ENCODE peak calls at places on chromosomes 4 and X, in six cellular contexts. H, U, B, W, G and Y are unnamed samples. For H3K27me3, the result is how much of the 10 kb centered on the place peaks cover.

GRCh38 chr4:186808635-186809018 is 85.0 kb upstream of the FAT1 start:
- DNase-seq in H (no peak), U (no peak), B (no peak), W (peak), G (no peak), Y (peak)

GRCh38 chr4:86092684-86093083 is 267.2 kb downstream of the MAPK10 start:
- DNase-seq in H (no peak), U (no peak), B (no peak), W (peak), G (no peak), Y (peak)

GRCh38 chrX:16125520-16126149 is 2.3 kb downstream of the GRPR start:
- DNase-seq in H (no peak), U (no peak), B (no peak), W (no peak), G (no peak), Y (no peak)

GRCh38 chrX:68307767-68308166 is 125.5 kb downstream of the OPHN1 start:
- DNase-seq in H (no peak), U (no peak), B (no peak), W (peak), G (peak), Y (peak)

GRCh38 chr4:24118031-24118430 is 228.2 kb upstream of the PPARGC1A start:
- DNase-seq in H (no peak), U (no peak), B (no peak), W (no peak), G (no peak), Y (no peak)

GRCh38 chr4:7769936-7770674 is 169.6 kb downstream of the AFAP1 start:
- DNase-seq in H (no peak), U (no peak), B (no peak), W (no peak), G (no peak), Y (no peak)

GRCh38 chr4:106746451-106746850 is 289.7 kb downstream of the DKK2 start:
- DNase-seq in H (no peak), U (no peak), B (no peak), W (peak), G (no peak), Y (no peak)

GRCh38 chr4:156962551-156962974 is 9.0 kb downstream of the PDGFC start:
- DNase-seq in H (no peak), U (no peak), B (no peak), W (peak), G (no peak), Y (no peak)

GRCh38 chrX:39599339-39599738 is 498.4 kb downstream of the BCOR start:
- DNase-seq in H (no peak), U (no peak), B (no peak), W (no peak), G (no peak), Y (no peak)

GRCh38 chr4:24419147-24420034 is 165.0 kb downstream of the DHX15 start:
- DNase-seq in H (peak), U (no peak), B (peak), W (peak), G (peak), Y (peak)

GRCh38 chr4:139844057-139844456 is 178.4 kb downstream of the MGST2 start:
- DNase-seq in H (no peak), U (no peak), B (no peak), W (no peak), G (no peak), Y (no peak)

GRCh38 chr4:109548655-109549054 is 11.4 kb upstream of the MCUB start:
- DNase-seq in H (no peak), U (no peak), B (no peak), W (no peak), G (no peak), Y (peak)

GRCh38 chrX:38116706-38117105 is 104.0 kb downstream of the SRPX start:
- DNase-seq in H (no peak), U (no peak), B (no peak), W (no peak), G (no peak), Y (no peak)

GRCh38 chrX:38110231-38110630 is 103.9 kb downstream of the SYTL5 start:
- DNase-seq in H (no peak), U (no peak), B (no peak), W (no peak), G (no peak), Y (no peak)

GRCh38 chrX:38111196-38111595 is 104.8 kb downstream of the SYTL5 start:
- DNase-seq in H (no peak), U (no peak), B (no peak), W (no peak), G (no peak), Y (no peak)

GRCh38 chrX:38109042-38109904 is 102.9 kb downstream of the SYTL5 start:
- DNase-seq in H (no peak), U (no peak), B (no peak), W (no peak), G (no peak), Y (no peak)

DNA sequence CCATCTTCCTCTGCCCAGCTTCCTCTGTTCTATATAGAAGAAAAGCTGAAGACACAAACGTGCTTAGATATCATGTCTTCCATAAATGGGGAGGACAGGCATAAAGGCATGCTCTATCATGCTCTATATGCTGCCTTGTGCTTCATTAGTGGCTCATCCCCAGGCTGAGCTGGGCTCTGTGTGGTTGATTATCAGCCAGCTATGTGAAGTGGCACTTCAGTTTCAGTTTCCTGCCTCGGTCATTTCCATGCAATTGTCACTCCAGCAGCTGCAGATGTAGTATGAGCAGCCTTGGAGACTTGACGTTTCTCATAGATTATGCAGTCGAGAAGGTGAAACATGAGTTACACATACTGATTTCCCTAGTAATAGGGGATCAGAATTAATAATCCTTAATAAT is 106.2 kb downstream of the SYTL5 start:
- DNase-seq in H (no peak), U (no peak), B (no peak), W (no peak), G (no peak), Y (no peak)
- H3K27me3 ChIP-seq in H (under half), U (under half), B (under half), W (under half), G (under half), Y (under half)

GRCh38 chr4:75696551-75696950 is 23.3 kb upstream of the G3BP2 start:
- DNase-seq in H (no peak), U (no peak), B (no peak), W (no peak), G (no peak), Y (no peak)
- H3K4me3 ChIP-seq in H (no peak), U (no peak), B (no peak), W (no peak), G (no peak), Y (no peak)

GRCh38 chr4:5893591-5893990 is 705 bp upstream of the CRMP1 start:
- DNase-seq in H (no peak), U (no peak), B (no peak), W (no peak), G (no peak), Y (no peak)

GRCh38 chr4:5890063-5890727 is 2.7 kb downstream of the CRMP1 start:
- DNase-seq in H (no peak), U (no peak), B (peak), W (no peak), G (no peak), Y (no peak)

GRCh38 chr4:5892321-5893012 is 419 bp downstream of the CRMP1 start:
- DNase-seq in H (no peak), U (no peak), B (no peak), W (no peak), G (no peak), Y (no peak)

GRCh38 chr4:5893013-5893580 is at the start of gene CRMP1:
- DNase-seq in H (no peak), U (no peak), B (no peak), W (no peak), G (no peak), Y (no peak)

DNA sequence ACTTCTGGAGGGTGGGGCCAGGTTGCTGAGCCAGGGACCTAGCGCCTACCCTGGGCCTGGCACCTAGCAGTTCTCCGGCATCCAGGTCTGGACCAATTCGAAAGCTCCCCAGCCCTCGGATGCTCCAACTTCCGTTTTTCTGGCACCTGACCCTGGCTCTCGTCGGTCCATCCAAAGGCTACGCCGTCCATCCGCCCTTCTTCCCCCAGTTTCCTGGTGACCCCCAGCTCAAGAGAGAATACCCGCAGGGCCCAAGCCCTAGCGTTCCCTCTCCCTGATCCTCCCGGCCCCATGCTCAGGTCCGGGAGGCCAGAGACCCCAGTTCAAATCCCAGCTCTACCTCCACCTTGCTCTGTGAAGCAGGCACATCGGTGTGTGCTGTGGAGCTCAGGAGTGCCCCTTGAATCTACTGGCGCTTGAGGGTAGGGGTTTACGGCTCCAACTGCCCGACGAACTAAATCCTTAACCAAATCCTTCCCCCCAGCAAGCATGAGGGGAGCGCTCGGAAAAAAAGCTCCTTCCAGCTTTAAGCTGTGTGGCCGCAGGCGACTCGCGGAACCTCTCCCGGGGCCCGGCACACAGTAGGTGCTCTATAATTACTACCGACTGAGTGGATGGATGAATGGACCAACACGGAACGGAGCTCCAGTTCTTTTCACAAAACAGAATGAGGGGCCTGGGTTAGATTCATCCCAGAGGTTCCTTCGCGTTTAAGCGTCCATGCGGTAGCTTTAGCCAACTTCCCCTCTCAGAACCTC is 1.1 kb downstream of the CRMP1 start:
- DNase-seq in H (no peak), U (no peak), B (no peak), W (no peak), G (no peak), Y (no peak)
- H3K27me3 ChIP-seq in H (under half), U (under half), B (under half), W (half or more), G (under half), Y (half or more)

GRCh38 chr4:174926958-174927357 is 8.8 kb downstream of the ADAM29 start:
- DNase-seq in H (no peak), U (no peak), B (no peak), W (no peak), G (no peak), Y (no peak)

GRCh38 chr4:174928575-174929253 is 10.6 kb downstream of the ADAM29 start:
- DNase-seq in H (no peak), U (no peak), B (no peak), W (no peak), G (no peak), Y (no peak)

GRCh38 chr4:174930895-174931294 is 12.7 kb downstream of the ADAM29 start:
- DNase-seq in H (no peak), U (no peak), B (no peak), W (no peak), G (no peak), Y (no peak)

GRCh38 chr4:174929346-174929745 is 11.2 kb downstream of the ADAM29 start:
- DNase-seq in H (no peak), U (no peak), B (no peak), W (no peak), G (no peak), Y (no peak)

GRCh38 chr4:174928174-174928573 is 10.0 kb downstream of the ADAM29 start:
- DNase-seq in H (no peak), U (no peak), B (no peak), W (no peak), G (no peak), Y (no peak)
- H3K4me3 ChIP-seq in H (no peak), U (no peak), B (no peak), W (no peak), G (no peak), Y (no peak)

GRCh38 chrX:137028699-137029098 is 5.1 kb downstream of the GPR101 start:
- DNase-seq in H (no peak), U (no peak), B (no peak), W (no peak), G (no peak), Y (no peak)
- H3K27me3 ChIP-seq in H (under half), U (under half), B (under half), W (under half), G (under half), Y (under half)

DNA sequence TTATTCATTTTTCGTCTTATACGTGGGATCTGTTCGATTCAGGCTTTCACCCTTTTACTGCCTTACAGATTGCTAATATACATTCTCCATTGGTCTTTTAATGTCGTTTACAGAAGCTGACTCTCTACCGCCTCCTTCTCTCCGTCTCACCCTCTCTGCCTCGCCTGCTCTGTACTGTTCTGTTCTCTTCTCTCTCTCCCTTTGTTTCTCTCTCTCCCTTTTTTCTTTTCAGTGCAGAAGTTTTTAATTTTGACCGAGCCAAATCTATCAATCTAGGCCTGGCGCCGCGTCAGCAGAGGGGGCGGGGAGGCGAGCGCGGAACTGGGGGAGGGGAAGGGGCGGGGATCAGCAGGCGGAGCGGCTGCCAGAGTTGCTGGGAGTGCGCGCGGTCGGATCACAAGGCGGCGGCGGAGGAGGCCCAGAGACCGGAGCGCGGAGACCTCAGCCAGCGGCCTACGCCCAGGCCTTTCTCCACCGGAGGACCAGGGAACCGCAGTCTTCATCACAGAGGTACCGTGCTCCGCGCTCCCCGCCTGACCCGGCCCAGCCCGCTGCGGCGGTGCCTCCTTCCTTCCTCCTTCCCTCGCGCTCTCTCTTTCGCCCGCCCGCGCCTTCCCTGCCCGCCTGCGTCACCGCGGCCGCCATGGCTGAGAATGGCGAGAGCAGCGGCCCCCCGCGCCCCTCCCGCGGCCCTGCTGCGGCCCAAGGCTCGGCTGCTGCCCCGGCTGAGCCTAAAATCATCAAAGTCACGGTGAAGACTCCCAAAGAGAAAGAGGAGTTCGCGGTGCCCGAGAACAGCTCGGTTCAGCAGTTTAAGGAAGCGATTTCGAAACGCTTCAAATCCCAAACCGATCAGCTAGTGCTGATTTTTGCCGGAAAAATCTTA is at the start of gene UBQLN2:
- DNase-seq in H (peak), U (peak), B (peak), W (no peak), G (peak), Y (no peak)
- H3K4me3 ChIP-seq in H (peak), U (peak), B (peak), W (peak), G (peak), Y (peak)

DNA sequence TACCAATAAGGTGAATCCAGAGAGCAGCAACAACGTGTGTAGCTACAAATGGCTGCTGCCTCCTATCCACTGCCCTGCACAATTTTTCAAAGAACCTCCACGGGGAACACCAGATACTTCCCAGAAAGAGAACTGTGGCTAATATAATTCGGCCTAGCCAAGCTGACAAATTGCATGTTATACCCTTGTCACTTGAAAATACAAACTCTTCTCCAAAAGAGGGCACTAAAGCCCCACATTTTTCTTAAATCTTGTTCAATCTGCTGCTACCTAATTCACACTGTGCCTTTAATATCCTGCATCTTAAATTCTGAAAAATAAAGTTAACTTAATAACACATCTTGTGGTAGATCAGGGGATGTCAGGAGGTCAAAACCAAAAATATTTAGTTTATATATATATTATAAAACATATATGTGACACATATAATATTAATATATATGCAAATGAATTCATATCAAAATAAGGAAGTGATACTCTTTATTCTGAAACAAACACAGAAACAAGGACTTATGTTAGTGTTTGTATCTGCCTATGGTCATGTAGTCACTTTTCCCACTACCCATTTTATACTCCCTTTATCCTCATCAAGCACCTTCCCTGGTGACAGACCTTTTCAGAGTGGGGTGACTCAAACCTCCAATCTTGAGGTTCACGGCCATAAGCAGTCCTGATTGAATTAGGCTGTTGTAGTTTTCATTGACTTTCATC is 24.1 kb downstream of the CT45A1 start:
- DNase-seq in H (no peak), U (no peak), B (no peak), W (no peak), G (no peak), Y (no peak)
- H3K27me3 ChIP-seq in H (under half), U (under half), B (under half), W (under half), G (under half), Y (under half)